ENCODE peak calls at places on chromosomes 16 and 17, in nine cellular contexts. C, A, N, O, D, V, Z, G and W are unnamed samples.

GRCh38 chr17:42131971-42132370 is 9.4 kb downstream of the HSPB9 start:
- DNase-seq in C (no peak), A (no peak), N (no peak), O (no peak), D (no peak), V (no peak), Z (no peak), G (no peak), W (no peak)

GRCh38 chr17:29590261-29590978 is 972 bp upstream of the GIT1 start:
- DNase-seq in C (no peak), A (no peak), N (no peak), O (peak; percentile 82), D (no peak), V (no peak), Z (no peak), G (no peak), W (no peak)

GRCh38 chr17:78227455-78227916 is 3.9 kb upstream of the TMEM235 start:
- DNase-seq in C (no peak), A (no peak), N (no peak), O (no peak), D (no peak), V (no peak), Z (no peak), G (no peak), W (no peak)

GRCh38 chr17:77723909-77724875 is 234.3 kb upstream of the TNRC6C start:
- DNase-seq in C (no peak), A (no peak), N (no peak), O (no peak), D (no peak), V (no peak), Z (no peak), G (no peak), W (no peak)

GRCh38 chr17:42291136-42291535 is 2.8 kb downstream of the STAT5A start:
- DNase-seq in C (no peak), A (no peak), N (no peak), O (no peak), D (no peak), V (no peak), Z (no peak), G (no peak), W (peak; percentile 72)

GRCh38 chr17:9905078-9905415 is at the start of gene RCVRN:
- DNase-seq in C (no peak), A (no peak), N (no peak), O (no peak), D (no peak), V (no peak), Z (no peak), G (no peak), W (no peak)

GRCh38 chr17:3695129-3695722 is 729 bp downstream of the P2RX5 start:
- DNase-seq in C (no peak), A (no peak), N (no peak), O (peak; percentile 39), D (no peak), V (no peak), Z (no peak), G (no peak), W (no peak)

GRCh38 chr16:15966420-15967222 is 17.2 kb downstream of the ABCC1 start:
- DNase-seq in C (no peak), A (peak; percentile 64), N (no peak), O (peak; percentile 96), D (no peak), V (no peak), Z (no peak), G (no peak), W (no peak)

GRCh38 chr17:39622380-39623006 is 4.3 kb upstream of the PPP1R1B start:
- DNase-seq in C (no peak), A (peak; percentile 31), N (no peak), O (no peak), D (peak; percentile 37), V (no peak), Z (no peak), G (no peak), W (no peak)

GRCh38 chr16:57683599-57684545 is 10.7 kb upstream of the DRC7 start:
- DNase-seq in C (no peak), A (no peak), N (no peak), O (no peak), D (no peak), V (no peak), Z (no peak), G (no peak), W (no peak)

GRCh38 chr16:4690946-4691665 is 2.3 kb upstream of the NUDT16L1 start:
- DNase-seq in C (no peak), A (no peak), N (no peak), O (no peak), D (no peak), V (no peak), Z (no peak), G (no peak), W (no peak)

GRCh38 chr16:20401066-20401465 is 3.5 kb downstream of the PDILT start:
- DNase-seq in C (no peak), A (no peak), N (no peak), O (no peak), D (no peak), V (no peak), Z (no peak), G (no peak), W (no peak)

GRCh38 chr17:66833201-66833600 is 1.7 kb upstream of the CACNG5 start:
- DNase-seq in C (no peak), A (no peak), N (no peak), O (no peak), D (no peak), V (no peak), Z (no peak), G (no peak), W (no peak)

GRCh38 chr17:79325707-79326106 is 251.1 kb downstream of the ENGASE start:
- DNase-seq in C (no peak), A (peak; percentile 4), N (no peak), O (peak; percentile 45), D (no peak), V (no peak), Z (peak; percentile 2), G (no peak), W (no peak)

GRCh38 chr16:24423332-24423731 is 116.0 kb upstream of the RBBP6 start:
- DNase-seq in C (no peak), A (no peak), N (no peak), O (no peak), D (no peak), V (no peak), Z (no peak), G (no peak), W (no peak)

GRCh38 chr17:1714980-1715802 is 5.0 kb upstream of the TLCD2 start:
- DNase-seq in C (peak; percentile 32), A (peak; percentile 85), N (no peak), O (peak; percentile 98), D (peak; percentile 35), V (peak; percentile 60), Z (no peak), G (peak; percentile 97), W (peak; percentile 42)